ENCODE peak calls at places on chromosomes 6 and 20, in seven cellular contexts. B is heart right ventricle; C is nephron progenitor cell; Y is COR-L47; T is NCI-H1092 treated with DMSO at 0.1 percent for 48 hours; Q is stimulated activated CD8-positive, alpha-beta memory T cell treated with anti-CD3 and anti-CD28 coated beads, Interleukin-7, amount 100 ng/mL, for 1 hour; H is WTC11. V is an unnamed sample.
A peak's percentile ranks its signal among the peaks of the same experiment; 100 is the strongest.

GRCh38 chr6:110874880-110875547 is 429 bp downstream of the AMD1 start:
- DNase-seq in B (peak; percentile 47), C (peak; percentile 54), Y (no peak), T (no peak), Q (peak; percentile 17), H (no peak), V (peak; percentile 89)

GRCh38 chr6:43992783-43993505 is 134.3 kb downstream of the MRPL14 start:
- DNase-seq in B (peak; percentile 65), C (no peak), Y (no peak), T (no peak), Q (no peak), H (no peak), V (no peak)

GRCh38 chr20:58233881-58234528 is 5.6 kb upstream of the ANKRD60 start:
- DNase-seq in B (peak; percentile 30), C (peak; percentile 77), Y (no peak), T (no peak), Q (peak; percentile 25), H (peak; percentile 88), V (no peak)

GRCh38 chr20:57213924-57214323 is 52.5 kb downstream of the BMP7 start:
- DNase-seq in B (no peak), C (no peak), Y (no peak), T (no peak), Q (no peak), H (no peak), V (no peak)

GRCh38 chr6:89794324-89794723 is 25.3 kb downstream of the MDN1 start:
- DNase-seq in B (no peak), C (no peak), Y (no peak), T (no peak), Q (no peak), H (no peak), V (no peak)

GRCh38 chr6:111952821-111953535 is 79.7 kb upstream of the FYN start:
- DNase-seq in B (no peak), C (no peak), Y (no peak), T (no peak), Q (no peak), H (no peak), V (no peak)

GRCh38 chr6:37585523-37585905 is 85.8 kb upstream of the CCDC167 start:
- DNase-seq in B (no peak), C (no peak), Y (no peak), T (no peak), Q (no peak), H (no peak), V (no peak)

GRCh38 chr6:123849406-123849805 is 45.7 kb downstream of the NKAIN2 start:
- DNase-seq in B (no peak), C (no peak), Y (no peak), T (no peak), Q (no peak), H (no peak), V (no peak)

GRCh38 chr6:161745594-161745993 is 471.7 kb upstream of the AGPAT4 start:
- DNase-seq in B (no peak), C (no peak), Y (peak; percentile 9), T (no peak), Q (no peak), H (no peak), V (no peak)

GRCh38 chr6:112038268-112038667 is 15.6 kb upstream of the CCN6 start:
- DNase-seq in B (no peak), C (no peak), Y (no peak), T (no peak), Q (no peak), H (no peak), V (no peak)

GRCh38 chr20:34720266-34720665 is 16.1 kb downstream of the TP53INP2 start:
- DNase-seq in B (no peak), C (no peak), Y (peak; percentile 68), T (no peak), Q (no peak), H (no peak), V (no peak)

GRCh38 chr6:85113934-85114582 is 335.8 kb upstream of the NT5E start:
- DNase-seq in B (no peak), C (no peak), Y (no peak), T (no peak), Q (no peak), H (no peak), V (peak; percentile 8)

GRCh38 chr6:35471836-35472345 is 3.7 kb downstream of the RPL10A start:
- DNase-seq in B (no peak), C (no peak), Y (no peak), T (no peak), Q (no peak), H (no peak), V (no peak)